ENCODE peak calls at places on chromosomes 4 and X, in four cellular contexts. M is osteocyte; W is CD4-positive, alpha-beta memory T cell; K is A549. F is an unnamed sample.

GRCh38 chr4:22129454-22130075 is 181.0 kb upstream of the KCNIP4 start:
- DNase-seq in W (no peak), M (no peak), K (peak), F (no peak)

GRCh38 chrX:9832811-9833210 is 46.6 kb downstream of the SHROOM2 start:
- DNase-seq in M (no peak), W (no peak), K (no peak), F (no peak)

GRCh38 chrX:7068939-7069367 is 78.6 kb upstream of the STS start:
- DNase-seq in M (no peak), W (no peak), K (no peak), F (no peak)

GRCh38 chr4:39255266-39255665 is 72.9 kb downstream of the WDR19 start:
- DNase-seq in W (no peak), M (no peak), K (peak), F (no peak)

GRCh38 chr4:184262901-184263300 is 45.2 kb upstream of the ENPP6 start:
- DNase-seq in W (no peak), K (no peak), M (no peak), F (no peak)

GRCh38 chr4:101178731-101179130 is 168.6 kb downstream of the PPP3CA start:
- DNase-seq in W (no peak), K (no peak), M (no peak), F (no peak)

GRCh38 chr4:95317124-95317820 is 231.5 kb downstream of the UNC5C start:
- DNase-seq in M (no peak), K (no peak), W (no peak), F (no peak)

GRCh38 chr4:56286763-56287162 is 100.5 kb downstream of the AASDH start:
- DNase-seq in M (no peak), K (no peak), W (no peak), F (no peak)

GRCh38 chrX:129534816-129535578 is 5.1 kb upstream of the OCRL start:
- DNase-seq in M (no peak), W (no peak), K (no peak), F (no peak)

GRCh38 chr4:138911903-138912713 is 103.5 kb upstream of the NOCT start:
- DNase-seq in M (no peak), W (no peak), K (peak), F (no peak)

GRCh38 chr4:2941138-2942036 is 21.8 kb downstream of the NOP14 start:
- DNase-seq in W (no peak), M (no peak), K (no peak), F (no peak)

GRCh38 chr4:127212701-127213100 is 420.1 kb upstream of the INTU start:
- DNase-seq in W (no peak), K (no peak), M (no peak), F (no peak)

GRCh38 chr4:138609943-138610350 is 367.8 kb upstream of the SLC7A11 start:
- DNase-seq in W (no peak), M (no peak), K (no peak), F (no peak)

GRCh38 chr4:94253036-94253435 is 45.4 kb downstream of the SMARCAD1 start:
- DNase-seq in M (no peak), W (no peak), K (peak), F (peak)

GRCh38 chrX:69137371-69137881 is 27.8 kb downstream of the PJA1 start:
- DNase-seq in W (no peak), M (no peak), K (no peak), F (no peak)

GRCh38 chrX:128518508-128518907 is 466.3 kb upstream of the ACTRT1 start:
- DNase-seq in M (no peak), K (peak), W (no peak), F (no peak)

GRCh38 chrX:147923605-147924004 is 11.9 kb downstream of the FMR1 start:
- DNase-seq in W (no peak), M (no peak), K (no peak), F (no peak)

GRCh38 chrX:96455078-96455477 is 229.6 kb upstream of the DIAPH2 start:
- DNase-seq in M (no peak), W (no peak), K (no peak), F (no peak)

GRCh38 chr4:17448689-17449088 is 63.2 kb downstream of the QDPR start:
- DNase-seq in W (no peak), K (no peak), M (no peak), F (no peak)

GRCh38 chr4:153521467-153521866 is 55.3 kb downstream of the TMEM131L start:
- DNase-seq in W (no peak), M (no peak), K (no peak), F (no peak)